ENCODE peak calls at places on chromosomes 11 and 22, in four cellular contexts. S, R, J and Y are unnamed samples.
A peak's percentile ranks its signal among the peaks of the same experiment; 100 is the strongest.

GRCh38 chr11:14981507-14981906 is 9.4 kb upstream of the CALCA start:
- DNase-seq in R (no peak), J (no peak), S (no peak), Y (no peak)

GRCh38 chr11:119157088-119157487 is 8.2 kb downstream of the ABCG4 start:
- DNase-seq in R (peak; percentile 33), S (no peak), J (no peak), Y (no peak)

GRCh38 chr22:48741540-48741939 is 1086.1 kb downstream of the BRD1 start:
- DNase-seq in S (peak; percentile 26), R (no peak), J (no peak), Y (no peak)

GRCh38 chr11:44101098-44101497 is 5.6 kb downstream of the EXT2 start:
- DNase-seq in S (no peak), J (no peak), R (no peak), Y (no peak)

GRCh38 chr11:6757373-6757967 is 14.3 kb downstream of the OR2AG2 start:
- DNase-seq in R (peak; percentile 44), J (peak; percentile 28), S (peak; percentile 48), Y (peak; percentile 35)

GRCh38 chr11:8988329-8989234 is 15.2 kb downstream of the NRIP3 start:
- DNase-seq in J (peak; percentile 81), R (no peak), S (no peak), Y (no peak)

GRCh38 chr11:75654314-75654713 is 14.5 kb downstream of the MAP6 start:
- DNase-seq in R (no peak), S (no peak), J (no peak), Y (no peak)

GRCh38 chr11:59097113-59097708 is 9.8 kb upstream of the FAM111B start:
- DNase-seq in R (peak; percentile 60), J (peak; percentile 16), S (peak; percentile 66), Y (peak; percentile 72)

GRCh38 chr11:10451399-10452116 is 3.5 kb upstream of the AMPD3 start:
- DNase-seq in R (no peak), S (no peak), J (no peak), Y (no peak)

GRCh38 chr11:130707217-130707616 is 209.1 kb downstream of the SNX19 start:
- DNase-seq in S (no peak), J (no peak), R (no peak), Y (no peak)

GRCh38 chr22:41932353-41932752 is 5.7 kb upstream of the TNFRSF13C start:
- DNase-seq in J (no peak), S (no peak), R (no peak), Y (no peak)

GRCh38 chr22:41934284-41935014 is 7.8 kb upstream of the TNFRSF13C start:
- DNase-seq in J (no peak), R (no peak), S (no peak), Y (no peak)

GRCh38 chr22:41933411-41934177 is 7.0 kb upstream of the TNFRSF13C start:
- DNase-seq in R (no peak), J (no peak), S (no peak), Y (no peak)

GRCh38 chr22:41936894-41937169 is 10.1 kb downstream of the CENPM start:
- DNase-seq in J (no peak), R (no peak), S (no peak), Y (no peak)

DNA sequence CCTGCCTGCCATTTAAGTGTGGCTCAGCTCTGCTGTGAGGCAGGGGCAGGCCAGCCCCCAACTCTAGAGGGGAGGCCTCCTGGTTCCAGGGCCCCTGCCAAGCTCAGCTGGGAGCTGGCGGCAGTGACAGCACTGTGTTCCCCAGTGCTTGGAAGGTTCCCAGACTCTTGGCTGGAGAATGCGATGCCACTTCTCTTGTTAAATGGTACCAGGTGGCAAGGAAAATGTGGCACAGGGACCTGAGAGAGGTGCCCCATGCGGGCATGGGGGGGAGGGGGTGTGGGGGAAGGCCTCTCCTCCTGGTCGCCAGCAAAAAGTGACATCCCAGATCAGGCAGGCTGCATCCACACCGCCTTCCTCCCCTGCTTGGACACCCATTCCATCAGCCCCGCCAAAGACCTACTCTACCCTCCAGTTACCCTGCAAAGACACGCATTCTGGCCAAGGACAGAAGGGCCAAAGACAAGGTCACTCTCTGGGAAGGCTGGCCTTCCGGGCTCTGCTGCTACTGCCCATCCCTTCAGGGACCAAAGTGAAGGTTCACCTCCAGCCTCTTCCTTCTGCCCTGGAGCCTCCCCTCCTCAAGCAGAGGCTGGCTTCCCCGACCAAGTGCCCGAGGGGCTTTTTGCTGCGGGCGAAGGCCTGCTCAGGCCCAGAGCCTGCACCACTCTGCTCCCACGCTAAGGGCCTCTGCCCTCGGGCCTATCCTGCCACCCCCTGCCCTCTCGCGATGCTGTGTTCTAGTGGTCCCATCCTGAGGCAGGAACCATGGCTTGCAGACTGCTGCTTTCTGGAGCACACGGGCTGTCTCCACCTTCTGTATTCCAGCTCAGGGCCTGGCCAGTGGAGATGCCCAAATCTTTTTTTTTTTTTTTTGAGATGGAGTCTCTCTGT is 8.7 kb upstream of the TNFRSF13C start:
- DNase-seq in S (no peak), J (no peak), R (no peak), Y (no peak)
- TF ChIP-seq POLR2A in S (no peak), J (no peak), R (no peak), Y (no peak)

GRCh38 chr11:27395556-27396258 is 32.7 kb upstream of the CCDC34 start:
- DNase-seq in J (no peak), S (no peak), R (peak; percentile 95), Y (peak; percentile 40)
- TF ChIP-seq USF2 in J (no peak), S (no peak), R (no peak), Y (no peak)

GRCh38 chr11:33000181-33000580 is 15.5 kb upstream of the DEPDC7 start:
- DNase-seq in R (no peak), S (no peak), J (no peak), Y (no peak)
- TF ChIP-seq PHF8 in R (no peak), S (no peak), J (no peak), Y (no peak)

GRCh38 chr11:124673333-124674167 is at the start of the genes SIAE and SPA17:
- DNase-seq in J (peak; percentile 98), R (peak; percentile 91), S (peak; percentile 96), Y (peak; percentile 93)
- TF ChIP-seq POLR2A in J (peak; percentile 86), R (peak; percentile 73), S (no peak), Y (peak; percentile 48)

GRCh38 chr22:36985490-36985889 is 33.8 kb downstream of the TST start:
- DNase-seq in J (no peak), S (no peak), R (no peak), Y (no peak)

GRCh38 chr22:36982136-36982535 is 37.1 kb downstream of the TST start:
- DNase-seq in J (peak; percentile 70), R (no peak), S (no peak), Y (no peak)

GRCh38 chr22:36991220-36991619 is 28.0 kb downstream of the TST start:
- DNase-seq in S (no peak), R (no peak), J (no peak), Y (no peak)

GRCh38 chr22:36988075-36988474 is 31.2 kb downstream of the TST start:
- DNase-seq in S (no peak), R (no peak), J (no peak), Y (no peak)

DNA sequence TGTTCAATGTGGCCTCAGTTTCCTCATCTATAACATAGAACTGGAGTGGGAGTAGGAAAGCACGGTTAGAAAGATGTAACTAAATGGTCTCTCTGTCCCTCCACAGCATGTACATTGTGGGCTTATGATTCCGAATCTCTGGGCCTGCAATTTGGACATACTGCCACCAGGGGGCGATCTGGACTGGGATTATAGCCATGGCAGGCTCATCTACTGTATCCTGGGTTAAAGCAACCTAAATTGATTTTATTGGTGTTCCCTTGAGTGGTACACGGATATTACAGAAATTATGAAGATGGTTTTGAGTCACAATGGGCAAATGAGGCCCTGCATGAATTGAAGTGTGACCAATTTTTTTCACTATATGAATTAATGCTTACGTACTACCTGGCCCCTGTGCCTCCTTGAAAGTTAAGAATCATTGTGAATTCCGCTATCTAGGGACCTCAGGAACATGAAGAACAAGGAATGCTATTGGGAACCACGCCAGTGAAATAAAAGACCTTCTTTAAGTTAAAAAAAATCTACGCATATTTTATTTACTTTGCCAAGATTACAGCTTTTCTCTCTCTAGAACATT is 32.9 kb downstream of the TST start:
- DNase-seq in J (peak; percentile 58), R (no peak), S (peak; percentile 87), Y (peak; percentile 45)
- TF ChIP-seq USF2 in J (no peak), R (no peak), S (no peak), Y (no peak)

GRCh38 chr11:127002669-127003259 is 2.2 kb upstream of the KIRREL3 start:
- DNase-seq in R (no peak), J (no peak), S (no peak), Y (no peak)

GRCh38 chr11:127000991-127001390 is 421 bp upstream of the KIRREL3 start:
- DNase-seq in J (no peak), R (no peak), S (no peak), Y (no peak)

GRCh38 chr11:126999366-126999765 is 1.2 kb downstream of the KIRREL3 start:
- DNase-seq in J (no peak), R (no peak), S (no peak), Y (no peak)

GRCh38 chr11:126997641-126998040 is 2.9 kb downstream of the KIRREL3 start:
- DNase-seq in R (no peak), S (no peak), J (no peak), Y (no peak)

DNA sequence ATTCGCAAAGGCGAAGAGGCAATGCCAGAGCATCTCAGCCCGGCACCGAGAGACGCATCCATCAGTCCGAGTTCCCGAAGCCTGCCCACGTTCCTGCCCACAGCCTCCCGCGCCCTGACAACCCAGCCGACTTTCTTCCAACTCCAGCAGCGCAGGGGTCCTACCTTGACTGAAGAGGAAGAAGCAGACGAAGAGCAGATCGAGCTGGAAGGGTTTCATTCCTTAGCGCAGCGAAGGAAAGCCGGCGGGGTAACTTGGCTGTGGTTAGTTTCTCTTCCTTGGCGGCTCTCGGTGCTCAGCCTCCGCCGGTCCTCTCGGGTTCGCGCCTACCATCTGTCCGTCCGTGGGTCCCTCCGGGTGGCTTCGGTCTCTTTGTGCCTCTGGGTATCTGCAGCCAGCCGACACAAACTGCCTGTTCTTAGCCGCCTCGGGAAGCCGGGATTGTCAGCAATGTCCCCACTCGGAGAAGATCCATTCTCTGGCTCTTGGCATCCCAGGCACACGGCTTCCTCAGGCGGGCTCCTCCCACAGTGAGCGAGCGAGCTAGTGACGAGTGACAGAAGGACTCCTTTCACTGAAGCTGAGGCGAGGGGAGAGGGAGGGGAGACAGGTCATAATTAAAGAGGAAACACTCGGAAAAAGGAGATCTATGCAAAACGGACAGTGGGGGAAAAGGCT is at the start of gene KIRREL3:
- DNase-seq in R (no peak), J (no peak), S (peak; percentile 54), Y (peak; percentile 33)
- TF ChIP-seq PHF8 in R (no peak), J (no peak), S (no peak), Y (no peak)

GRCh38 chr22:23219317-23219716 is 39.0 kb downstream of the BCR start:
- DNase-seq in R (no peak), J (no peak), S (no peak), Y (no peak)
- TF ChIP-seq POLR2A in R (no peak), J (no peak), S (no peak), Y (no peak)

DNA sequence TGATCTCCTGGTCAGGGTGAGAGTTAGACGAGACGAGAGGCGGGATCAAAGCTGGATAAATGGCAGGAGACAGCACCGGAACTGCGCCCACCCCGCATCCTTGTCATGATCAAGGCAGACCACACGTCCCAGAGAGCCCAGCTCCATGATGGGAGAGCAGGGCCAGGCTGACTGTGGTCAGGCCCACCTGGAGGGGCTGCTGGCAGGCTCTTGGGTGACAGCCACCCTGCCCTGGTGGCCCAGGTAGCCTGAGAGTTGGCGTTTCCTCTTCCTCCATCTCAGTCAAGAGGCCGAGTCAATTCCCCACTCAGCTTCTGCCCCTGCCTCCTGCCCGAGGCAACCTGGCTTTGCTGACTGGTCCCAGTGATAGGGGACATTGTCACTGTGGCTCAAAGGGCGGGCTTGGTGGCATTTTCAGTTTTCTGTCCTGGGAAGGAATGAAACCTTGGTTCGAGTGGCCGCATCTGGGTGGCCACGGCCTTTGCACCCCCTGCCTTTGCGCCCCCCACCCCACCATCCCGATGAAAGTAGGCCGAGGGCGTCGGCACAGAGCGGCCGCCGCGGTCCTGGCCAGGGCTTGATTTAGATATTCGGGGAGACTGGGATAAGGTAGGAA is 60.8 kb upstream of the PPARA start:
- DNase-seq in J (no peak), R (no peak), S (no peak), Y (no peak)
- TF ChIP-seq USF2 in J (no peak), R (no peak), S (no peak), Y (no peak)